ENCODE peak calls at places on chromosomes 5 and 9, in eight cellular contexts. N, L, Y, E, Q, X, I and A are unnamed samples.

GRCh38 chr5:158056426-158056825 is 197.5 kb upstream of the CLINT1 start:
- DNase-seq in N (peak; percentile 3), L (no peak), Y (no peak), E (peak; percentile 49), Q (no peak), X (no peak), I (no peak), A (no peak)

GRCh38 chr9:13952906-13953305 is 361.0 kb downstream of the NFIB start:
- DNase-seq in N (no peak), L (no peak), Y (no peak), E (no peak), Q (no peak), X (no peak), I (no peak), A (no peak)

GRCh38 chr9:34992376-34992951 is 2.9 kb downstream of the DNAJB5 start:
- DNase-seq in N (peak; percentile 63), L (no peak), Y (no peak), E (peak; percentile 84), Q (no peak), X (no peak), I (peak; percentile 59), A (peak; percentile 59)

GRCh38 chr5:1273745-1274144 is 21.1 kb downstream of the TERT start:
- DNase-seq in N (no peak), L (no peak), Y (no peak), E (no peak), Q (no peak), X (no peak), I (no peak), A (no peak)

GRCh38 chr5:17229308-17229707 is 11.9 kb downstream of the BASP1 start:
- DNase-seq in N (no peak), L (no peak), Y (no peak), E (no peak), Q (no peak), X (no peak), I (no peak), A (no peak)

GRCh38 chr5:170818222-170818621 is 34.7 kb downstream of the GABRP start:
- DNase-seq in N (no peak), L (no peak), Y (no peak), E (no peak), Q (no peak), X (no peak), I (peak; percentile 45), A (no peak)

GRCh38 chr9:111438576-111439235 is 45.5 kb downstream of the ECPAS start:
- DNase-seq in N (peak; percentile 21), L (no peak), Y (no peak), E (no peak), Q (no peak), X (no peak), I (peak; percentile 34), A (no peak)

GRCh38 chr5:105167092-105167491 is 1604.5 kb upstream of the NUDT12 start:
- DNase-seq in N (no peak), L (no peak), Y (no peak), E (no peak), Q (no peak), X (no peak), I (no peak), A (no peak)